ENCODE peak calls at places on chromosomes 13 and 19, in four cellular contexts. Z, E, Y and M are unnamed samples.

GRCh38 chr13:42028113-42028799 is 20.2 kb upstream of the DGKH start:
- DNase-seq in E (no peak), Z (no peak), Y (no peak), M (no peak)

GRCh38 chr13:101545521-101545920 is 93.0 kb downstream of the ITGBL1 start:
- DNase-seq in Z (no peak), Y (no peak), E (peak), M (no peak)

GRCh38 chr13:29140277-29140676 is 320.1 kb downstream of the MTUS2 start:
- DNase-seq in E (peak), Y (no peak), Z (no peak), M (peak)

GRCh38 chr13:46749951-46750350 is 47.0 kb downstream of the ESD start:
- DNase-seq in Y (no peak), E (peak), Z (no peak), M (no peak)

GRCh38 chr13:107582171-107582570 is 633.2 kb downstream of the LIG4 start:
- DNase-seq in E (no peak), Y (no peak), Z (no peak), M (no peak)

GRCh38 chr19:16825312-16826168 is 3.7 kb upstream of the SIN3B start:
- DNase-seq in Y (peak), Z (no peak), E (peak), M (peak)

GRCh38 chr19:54162241-54162805 is 2.8 kb upstream of the LENG1 start:
- DNase-seq in Y (peak), Z (peak), E (peak), M (peak)

GRCh38 chr13:38283346-38283745 is 66.3 kb upstream of the UFM1 start:
- DNase-seq in E (no peak), Y (no peak), Z (no peak), M (no peak)

GRCh38 chr13:30730526-30730925 is 4.8 kb upstream of the ALOX5AP start:
- DNase-seq in Z (no peak), E (no peak), Y (no peak), M (no peak)

GRCh38 chr19:13100871-13101589 is 1.6 kb downstream of the LYL1 start:
- DNase-seq in E (no peak), Z (no peak), Y (no peak), M (no peak)

GRCh38 chr13:64078480-64078936 is 2662.9 kb upstream of the PCDH20 start:
- DNase-seq in Y (no peak), Z (no peak), E (no peak), M (no peak)

GRCh38 chr13:23752111-23753001 is 136.8 kb downstream of the MIPEP start:
- DNase-seq in Y (no peak), Z (no peak), E (peak), M (no peak)

GRCh38 chr19:3363841-3364500 is 2.4 kb upstream of the NFIC start:
- DNase-seq in E (no peak), Z (no peak), Y (no peak), M (no peak)
- H3K4me3 ChIP-seq in E (no peak), Z (no peak), Y (no peak), M (no peak)

GRCh38 chr13:36778083-36778671 is 40.8 kb upstream of the RFXAP start:
- DNase-seq in Y (no peak), E (peak), Z (no peak), M (no peak)
- H3K4me3 ChIP-seq in Y (no peak), E (no peak), Z (no peak), M (no peak)

GRCh38 chr19:51750381-51751124 is 1.1 kb downstream of the FPR1 start:
- DNase-seq in Y (no peak), E (no peak), Z (no peak), M (no peak)
- H3K4me3 ChIP-seq in Y (peak), E (no peak), Z (no peak), M (no peak)

GRCh38 chr19:47483200-47483599 is 819 bp downstream of the KPTN start:
- DNase-seq in Y (no peak), E (no peak), Z (no peak), M (no peak)
- H3K4me3 ChIP-seq in Y (peak), E (peak), Z (no peak), M (no peak)

DNA sequence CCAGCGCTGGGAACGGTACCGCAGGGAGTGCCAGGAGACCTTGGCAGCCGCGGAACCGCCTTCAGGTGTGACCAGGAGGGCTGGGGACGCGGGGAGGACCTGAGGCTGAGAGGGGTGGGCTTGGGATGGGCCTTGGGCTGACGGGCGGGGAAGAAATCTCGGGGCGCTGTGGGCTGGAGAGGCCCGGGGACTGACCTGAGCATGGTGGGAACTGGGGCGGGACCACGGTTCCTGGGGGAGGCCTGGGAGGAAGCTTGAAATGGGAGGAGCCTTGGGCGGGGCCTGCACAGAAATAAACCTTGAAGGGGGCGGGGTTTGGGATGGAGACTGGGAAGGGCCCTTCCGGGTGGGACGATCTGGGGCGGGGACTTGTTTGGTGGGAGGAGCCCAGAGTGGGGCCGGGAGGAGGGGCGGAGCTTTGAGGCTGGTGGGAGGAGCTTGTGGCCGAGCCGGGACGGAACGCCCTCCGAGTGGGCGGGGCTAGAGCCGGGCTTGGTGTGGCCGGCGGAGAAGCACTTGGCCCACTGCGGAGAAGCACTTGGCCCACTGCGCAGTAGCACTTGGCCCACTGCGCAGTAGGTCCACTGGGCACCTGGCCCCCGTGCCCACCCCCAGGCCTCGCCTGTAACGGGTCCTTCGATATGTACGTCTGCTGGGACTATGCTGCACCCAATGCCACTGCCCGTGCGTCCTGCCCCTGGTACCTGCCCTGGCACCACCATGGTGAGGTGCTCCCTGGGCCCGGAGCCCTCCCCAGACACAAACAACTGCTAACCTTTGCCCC is 2.8 kb downstream of the GIPR start:
- DNase-seq in Y (peak), E (peak), Z (peak), M (peak)
- H3K4me3 ChIP-seq in Y (peak), E (no peak), Z (no peak), M (no peak)

GRCh38 chr19:1650627-1651009 is 1.8 kb downstream of the TCF3 start:
- DNase-seq in Y (no peak), Z (no peak), E (peak), M (no peak)
- H3K4me3 ChIP-seq in Y (peak), Z (peak), E (peak), M (no peak)

GRCh38 chr19:40800339-40800996 is 1.5 kb downstream of the EGLN2 start:
- DNase-seq in E (no peak), Z (no peak), Y (no peak), M (no peak)
- H3K4me3 ChIP-seq in E (peak), Z (peak), Y (peak), M (no peak)

DNA sequence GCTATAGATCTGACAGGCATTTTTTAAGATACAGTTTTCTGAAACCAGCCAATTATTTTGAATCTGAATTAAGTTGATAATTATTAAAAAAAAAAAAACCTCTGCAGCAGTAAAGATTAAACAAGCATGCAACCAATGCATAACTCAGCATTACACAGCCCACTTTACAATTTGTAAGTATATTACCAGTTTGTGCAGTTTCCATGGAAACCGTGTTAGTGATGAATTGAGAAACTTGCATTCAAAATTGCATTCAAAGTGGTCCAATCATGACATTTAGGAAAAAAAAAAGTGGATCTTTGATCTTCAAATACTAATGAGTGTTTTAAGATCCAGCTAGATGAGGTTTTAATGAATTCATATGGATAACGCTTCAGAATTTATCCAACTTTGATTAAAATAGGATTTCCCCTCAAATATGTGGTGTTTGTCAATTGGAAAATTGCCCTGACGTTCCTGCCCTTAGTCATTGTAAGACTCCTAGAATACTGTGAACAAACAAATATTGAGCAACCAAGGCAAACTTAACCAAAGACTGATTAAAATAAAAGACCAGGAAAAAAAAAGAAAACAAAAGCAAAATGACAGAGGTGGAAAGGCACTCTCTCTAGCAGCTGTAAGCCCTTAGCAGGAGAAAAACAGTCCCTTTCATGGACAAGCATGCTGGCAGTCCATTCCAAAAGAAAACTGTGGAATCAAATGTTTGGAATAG is 314.9 kb upstream of the MAB21L1 start:
- DNase-seq in E (peak), Z (no peak), Y (no peak), M (no peak)
- H3K4me3 ChIP-seq in E (no peak), Z (no peak), Y (no peak), M (no peak)

DNA sequence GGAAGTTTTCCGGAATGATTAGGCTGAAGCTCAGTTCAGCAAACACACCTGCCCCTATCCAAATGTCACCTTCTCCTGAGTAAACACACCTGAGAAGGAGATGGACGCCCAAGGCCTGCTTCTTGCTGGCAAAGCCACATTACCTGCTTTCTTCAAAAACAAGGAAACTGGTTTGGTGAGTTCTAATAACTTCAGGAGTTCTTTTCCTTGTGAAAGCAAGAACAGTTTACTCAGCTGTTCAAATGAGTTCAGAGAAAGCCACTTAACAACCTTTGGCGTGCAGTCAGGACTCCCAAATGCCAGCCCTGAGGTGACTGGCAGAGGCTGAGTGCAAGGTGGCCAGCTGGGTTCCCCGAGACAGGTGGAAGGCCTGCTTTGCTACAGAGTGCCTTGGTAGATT is 160.5 kb downstream of the STK24 start:
- DNase-seq in E (no peak), Z (no peak), Y (no peak), M (peak)
- H3K4me3 ChIP-seq in E (no peak), Z (no peak), Y (no peak), M (no peak)

DNA sequence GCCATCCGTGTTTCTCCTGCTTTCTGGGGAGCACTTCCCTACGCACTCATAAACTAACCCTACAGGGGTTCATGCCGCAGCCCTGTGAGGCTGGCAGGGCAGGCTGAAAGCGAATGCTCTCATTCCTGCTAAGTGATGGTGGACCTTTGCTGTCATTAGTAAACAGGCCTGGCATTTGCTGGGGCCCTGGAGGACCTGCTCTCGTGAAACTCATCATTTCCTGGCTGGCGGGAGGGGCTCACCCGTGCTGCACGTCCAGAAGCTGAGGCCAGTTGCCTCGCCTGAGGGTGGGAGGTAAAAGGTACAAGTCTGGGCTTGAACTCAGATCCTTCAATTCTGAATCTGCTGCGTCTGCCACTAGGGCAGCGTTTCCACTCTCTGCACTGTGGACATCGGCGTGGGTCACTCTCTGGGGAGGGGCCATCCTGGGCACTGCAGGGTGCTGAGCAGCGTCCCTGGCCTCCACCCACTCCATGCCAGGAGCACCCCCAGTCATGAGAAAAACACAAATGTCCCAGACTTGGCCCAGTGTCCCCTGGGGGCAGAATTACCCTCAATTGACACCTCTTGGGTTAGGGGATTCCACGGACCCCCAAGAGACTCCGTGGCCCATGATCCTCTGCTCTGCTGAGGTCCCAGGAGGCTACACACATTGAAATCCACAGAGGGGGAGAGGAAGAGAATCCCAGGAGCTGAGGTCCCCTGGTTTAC is 7.0 kb downstream of the MOB3A start:
- DNase-seq in Y (no peak), Z (no peak), E (peak), M (no peak)
- H3K4me3 ChIP-seq in Y (no peak), Z (no peak), E (no peak), M (no peak)